ENCODE peak calls at places on chromosomes 6 and 20, in six cellular contexts. E is GM12864, U is IMR-90, A is foreskin fibroblast, M is left ventricle myocardium inferior, I is MM.1S. L is an unnamed sample.

GRCh38 chr6:159715605-159716004 is 11.7 kb upstream of the WTAP start:
- DNase-seq in I (no peak), E (no peak), M (no peak), A (no peak), U (no peak), L (no peak)

GRCh38 chr20:37912874-37913273 is 9.9 kb downstream of the VSTM2L start:
- DNase-seq in A (no peak), I (no peak), M (no peak), U (no peak), E (no peak), L (no peak)

GRCh38 chr6:21593927-21594421 is 423 bp downstream of the SOX4 start:
- DNase-seq in E (no peak), I (peak), U (peak), A (peak), M (no peak), L (no peak)

GRCh38 chr6:148304976-148305375 is 37.7 kb upstream of the SASH1 start:
- DNase-seq in E (no peak), I (no peak), U (peak), M (no peak), A (peak), L (no peak)

GRCh38 chr6:12504325-12504966 is 212.1 kb upstream of the PHACTR1 start:
- DNase-seq in E (peak), A (peak), I (peak), M (no peak), U (peak), L (no peak)

GRCh38 chr6:43075791-43076092 is 372 bp upstream of the PTK7 start:
- DNase-seq in I (no peak), U (no peak), M (no peak), E (no peak), A (no peak), L (no peak)

GRCh38 chr6:66568271-66568670 is 861.2 kb upstream of the EYS start:
- DNase-seq in I (no peak), U (no peak), E (no peak), M (no peak), A (no peak), L (no peak)

GRCh38 chr20:2172305-2173175 is 70.9 kb downstream of the STK35 start:
- DNase-seq in M (peak), A (peak), I (peak), E (no peak), U (peak), L (peak)

GRCh38 chr6:14286144-14286543 is 168.6 kb downstream of the CD83 start:
- DNase-seq in U (peak), I (no peak), M (no peak), E (no peak), A (peak), L (no peak)

GRCh38 chr6:131910956-131911355 is 40.2 kb downstream of the CCN2 start:
- DNase-seq in I (no peak), U (no peak), E (no peak), A (no peak), M (no peak), L (no peak)

GRCh38 chr20:6381887-6382286 is 259.1 kb upstream of the FERMT1 start:
- DNase-seq in I (no peak), M (no peak), A (no peak), E (no peak), U (peak), L (no peak)

GRCh38 chr6:113102761-113103160 is 754.4 kb upstream of the MARCKS start:
- DNase-seq in I (no peak), A (peak), M (no peak), U (peak), E (no peak), L (no peak)

GRCh38 chr6:113104546-113105325 is 752.4 kb upstream of the MARCKS start:
- DNase-seq in A (no peak), M (no peak), U (no peak), I (no peak), E (no peak), L (no peak)

GRCh38 chr6:113103618-113104390 is 753.3 kb upstream of the MARCKS start:
- DNase-seq in M (no peak), A (peak), U (peak), E (no peak), I (no peak), L (no peak)
- TF ChIP-seq CTCF in M (no peak), A (no peak), U (no peak), E (no peak), I (no peak), L (no peak)

GRCh38 chr6:1801401-1801800 is 191.7 kb downstream of the FOXC1 start:
- DNase-seq in M (no peak), U (no peak), I (no peak), E (no peak), A (no peak), L (no peak)

GRCh38 chr6:1806935-1807334 is 197.2 kb downstream of the FOXC1 start:
- DNase-seq in U (no peak), E (no peak), M (no peak), I (no peak), A (no peak), L (no peak)

GRCh38 chr6:1798303-1798964 is 188.7 kb downstream of the FOXC1 start:
- DNase-seq in E (no peak), I (no peak), U (peak), A (no peak), M (no peak), L (no peak)

GRCh38 chr6:1798965-1799325 is 189.2 kb downstream of the FOXC1 start:
- DNase-seq in I (no peak), U (no peak), E (no peak), A (no peak), M (no peak), L (no peak)

DNA sequence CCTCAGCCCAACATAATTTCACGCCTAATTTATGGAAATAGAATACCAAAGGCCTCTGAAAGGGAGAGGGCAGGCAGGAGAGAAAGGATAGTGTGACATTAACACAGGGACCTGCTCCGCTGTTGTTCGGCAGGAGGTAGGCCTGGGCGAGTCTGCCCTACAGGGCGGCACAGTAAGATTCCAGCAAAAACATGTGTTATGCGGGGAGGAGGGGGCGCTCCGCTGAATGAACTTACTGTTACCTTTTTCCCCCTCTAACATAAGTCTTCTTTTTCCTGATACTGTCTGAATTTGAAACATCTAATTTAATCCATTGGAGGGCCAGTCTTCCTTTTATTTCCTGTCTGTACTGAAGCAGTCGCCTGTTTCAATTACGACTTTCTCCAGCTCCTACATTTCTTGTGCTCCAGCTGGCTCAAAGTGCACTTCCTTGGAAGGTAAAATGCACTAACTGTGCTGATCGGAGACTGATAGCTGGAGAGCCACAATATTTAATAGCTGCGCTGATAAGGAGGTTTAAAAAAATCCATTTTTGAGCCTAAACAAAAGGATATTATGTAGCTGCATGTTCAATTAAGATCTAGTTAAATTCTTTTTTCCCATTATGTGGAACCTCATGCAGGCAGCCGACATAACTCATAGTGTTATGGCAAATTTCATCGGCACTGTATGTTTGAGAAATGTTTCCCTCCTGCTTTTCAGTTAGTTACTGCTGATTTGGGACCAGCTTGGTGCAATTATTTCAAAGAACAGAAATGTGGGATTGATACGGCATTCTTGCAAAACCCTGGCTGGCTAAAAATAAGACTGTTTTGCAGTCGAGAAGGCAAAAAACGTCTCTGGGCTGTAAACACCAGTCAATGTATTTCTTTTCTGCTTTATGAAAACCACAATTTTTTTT is 193.0 kb downstream of the FOXC1 start:
- DNase-seq in I (no peak), E (no peak), M (no peak), U (no peak), A (no peak), L (no peak)
- TF ChIP-seq CTCF in I (no peak), E (no peak), M (no peak), U (no peak), A (no peak), L (no peak)

GRCh38 chr6:111367393-111368088 is 115.5 kb downstream of the REV3L start:
- DNase-seq in M (no peak), U (no peak), A (no peak), E (peak), I (no peak), L (no peak)
- TF ChIP-seq CTCF in M (no peak), U (no peak), A (no peak), E (no peak), I (no peak), L (no peak)

DNA sequence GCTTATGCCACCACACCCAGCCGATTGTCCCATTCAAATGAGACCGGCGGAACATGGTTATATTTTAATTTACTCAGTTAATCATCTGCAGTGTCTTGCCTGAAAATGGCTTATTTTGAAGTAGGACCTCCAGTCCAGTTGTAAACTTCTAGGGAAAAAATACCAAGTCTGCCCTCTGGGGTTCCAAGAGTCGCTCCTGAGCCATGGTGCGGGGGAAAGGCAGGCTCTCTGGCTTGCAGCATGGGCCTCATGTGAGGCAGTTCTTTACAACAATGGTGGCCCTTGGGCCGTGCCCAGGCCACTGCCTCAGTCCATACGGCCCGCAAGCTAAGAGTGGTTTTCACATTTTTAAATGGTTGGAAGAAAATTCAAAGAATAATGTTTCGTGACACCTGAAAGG is 62.7 kb upstream of the XRN2 start:
- DNase-seq in E (no peak), A (no peak), M (no peak), I (no peak), U (no peak), L (no peak)
- TF ChIP-seq CTCF in E (no peak), A (no peak), M (no peak), I (no peak), U (no peak), L (no peak)

GRCh38 chr6:25892877-25893276 is 18.8 kb upstream of the SLC17A3 start:
- DNase-seq in I (no peak), E (no peak), A (no peak), U (no peak), M (no peak), L (no peak)

GRCh38 chr6:25895773-25896172 is 21.7 kb upstream of the SLC17A3 start:
- DNase-seq in A (no peak), M (no peak), I (peak), U (no peak), E (no peak), L (no peak)

GRCh38 chr6:25893778-25894177 is 19.7 kb upstream of the SLC17A3 start:
- DNase-seq in I (no peak), A (no peak), U (no peak), M (no peak), E (no peak), L (no peak)

GRCh38 chr6:25886066-25886465 is 12.0 kb upstream of the SLC17A3 start:
- DNase-seq in U (no peak), I (no peak), E (no peak), A (no peak), M (no peak), L (no peak)

GRCh38 chr6:25889877-25890853 is 16.1 kb upstream of the SLC17A3 start:
- DNase-seq in A (peak), U (peak), E (no peak), M (no peak), I (peak), L (no peak)
- TF ChIP-seq CTCF in A (peak), U (peak), E (no peak), M (peak), I (peak), L (no peak)

GRCh38 chr6:79234150-79235022 is at the start of gene HMGN3:
- DNase-seq in U (peak), E (peak), M (peak), I (peak), A (peak), L (peak)
- TF ChIP-seq CTCF in U (peak), E (no peak), M (peak), I (peak), A (no peak), L (no peak)

GRCh38 chr6:48087448-48087847 is 23.5 kb downstream of the PTCHD4 start:
- DNase-seq in U (peak), E (no peak), A (peak), M (no peak), I (no peak), L (no peak)

GRCh38 chr6:48084201-48084600 is 26.8 kb downstream of the PTCHD4 start:
- DNase-seq in U (peak), I (no peak), M (no peak), E (no peak), A (no peak), L (no peak)

GRCh38 chr6:48080227-48081009 is 30.6 kb downstream of the PTCHD4 start:
- DNase-seq in M (no peak), U (no peak), A (peak), I (no peak), E (no peak), L (no peak)

GRCh38 chr6:48085131-48085741 is 25.8 kb downstream of the PTCHD4 start:
- DNase-seq in M (no peak), A (no peak), E (no peak), U (no peak), I (no peak), L (no peak)

DNA sequence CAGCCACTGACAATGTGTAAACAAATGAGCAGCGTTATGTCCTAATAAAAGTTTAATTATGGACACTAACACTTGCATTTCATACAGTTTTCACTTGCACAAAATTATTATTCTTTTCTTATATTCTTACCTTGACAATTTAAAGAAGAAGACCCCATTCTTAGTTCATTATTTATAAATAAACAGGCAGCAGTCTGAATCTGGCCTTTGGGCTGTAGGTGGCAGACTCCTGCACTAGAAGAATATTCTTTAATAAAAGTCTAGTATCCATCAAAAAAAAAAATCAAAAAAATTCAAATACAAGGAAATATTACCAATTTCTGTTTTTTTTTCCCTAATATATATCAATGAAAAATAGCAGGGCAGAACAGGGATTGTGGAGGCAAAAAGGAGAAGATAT is 24.8 kb downstream of the PTCHD4 start:
- DNase-seq in M (no peak), U (no peak), I (no peak), A (no peak), E (no peak), L (no peak)
- TF ChIP-seq CTCF in M (no peak), U (peak), I (no peak), A (peak), E (no peak), L (no peak)

GRCh38 chr20:45097485-45098095 is 3.3 kb downstream of the KCNS1 start:
- DNase-seq in E (no peak), U (no peak), M (no peak), A (peak), I (no peak), L (no peak)
- TF ChIP-seq CTCF in E (peak), U (peak), M (peak), A (no peak), I (no peak), L (no peak)

L was measured in omental fat pad.